ENCODE peak calls at places on chromosomes 13 and 19, in ten cellular contexts. C is activated CD4-positive, alpha-beta T cell treated with anti-CD3 and anti-CD28 coated beads for 24 hours; R is KBM-7; B is right cardiac atrium; A is Caki2; W is PC-9; U is A172; P is hepatic stellate cell; N is cardiac muscle cell; K is naive thymus-derived CD8-positive, alpha-beta T cell. Z is an unnamed sample.

GRCh38 chr19:47272448-47273312 is 2.0 kb upstream of the INAFM1 start:
- DNase-seq in C (peak), R (no peak), B (peak), A (no peak), W (no peak), U (peak), P (peak), N (no peak), K (no peak), Z (peak)

GRCh38 chr13:90302113-90302512 is 1045.4 kb upstream of the MIR17HG start:
- DNase-seq in C (no peak), R (no peak), B (no peak), A (no peak), W (no peak), U (peak), P (no peak), N (no peak), K (no peak), Z (no peak)

GRCh38 chr13:35283856-35284255 is 192.6 kb downstream of the MAB21L1 start:
- DNase-seq in C (no peak), R (no peak), B (no peak), A (no peak), W (peak), U (no peak), P (no peak), N (no peak), K (no peak), Z (no peak)

GRCh38 chr19:38665219-38665931 is 17.9 kb downstream of the ACTN4 start:
- DNase-seq in C (no peak), R (no peak), B (no peak), A (no peak), W (no peak), U (no peak), P (no peak), N (no peak), K (no peak), Z (no peak)

GRCh38 chr13:45238945-45239795 is 38.3 kb upstream of the KCTD4 start:
- DNase-seq in C (no peak), R (no peak), B (no peak), A (no peak), W (no peak), U (no peak), P (peak), N (no peak), K (no peak), Z (no peak)

GRCh38 chr13:25170554-25171107 is 1.5 kb downstream of the AMER2 start:
- DNase-seq in C (peak), R (no peak), B (no peak), A (no peak), W (no peak), U (no peak), P (no peak), N (peak), K (peak), Z (no peak)

GRCh38 chr13:108212901-108213300 is 2.4 kb downstream of the LIG4 start:
- DNase-seq in C (no peak), R (no peak), B (no peak), A (no peak), W (no peak), U (no peak), P (no peak), N (no peak), K (no peak), Z (no peak)

GRCh38 chr13:51249254-51249653 is 27.1 kb downstream of the FAM124A start:
- DNase-seq in C (no peak), R (no peak), B (no peak), A (no peak), W (no peak), U (no peak), P (no peak), N (no peak), K (no peak), Z (no peak)

GRCh38 chr13:24927810-24928404 is 163.9 kb downstream of the RNF17 start:
- DNase-seq in C (no peak), R (no peak), B (no peak), A (no peak), W (no peak), U (no peak), P (no peak), N (no peak), K (no peak), Z (no peak)

GRCh38 chr19:35592226-35592625 is 6.3 kb downstream of the PMIS2 start:
- DNase-seq in C (no peak), R (peak), B (no peak), A (no peak), W (no peak), U (no peak), P (peak), N (peak), K (no peak), Z (no peak)

GRCh38 chr13:43567608-43568007 is 219.2 kb downstream of the ENOX1 start:
- DNase-seq in C (no peak), R (no peak), B (no peak), A (no peak), W (peak), U (no peak), P (no peak), N (no peak), K (no peak), Z (no peak)

GRCh38 chr19:57210381-57210780 is 19.1 kb downstream of the ZNF264 start:
- DNase-seq in C (no peak), R (no peak), B (no peak), A (no peak), W (no peak), U (no peak), P (no peak), N (no peak), K (no peak), Z (no peak)

GRCh38 chr13:35908221-35908620 is 223.0 kb downstream of the DCLK1 start:
- DNase-seq in C (no peak), R (no peak), B (no peak), A (no peak), W (no peak), U (no peak), P (no peak), N (no peak), K (no peak), Z (no peak)

GRCh38 chr19:46775642-46776258 is 12.6 kb downstream of the SLC1A5 start:
- DNase-seq in C (no peak), R (no peak), B (no peak), A (no peak), W (no peak), U (no peak), P (no peak), N (no peak), K (no peak), Z (no peak)

GRCh38 chr19:6475321-6476108 is 6.1 kb downstream of the DENND1C start:
- DNase-seq in C (no peak), R (no peak), B (no peak), A (no peak), W (no peak), U (no peak), P (no peak), N (peak), K (no peak), Z (no peak)

GRCh38 chr13:90414691-90415596 is 932.5 kb upstream of the MIR17HG start:
- DNase-seq in C (no peak), R (no peak), B (no peak), A (peak), W (no peak), U (peak), P (peak), N (no peak), K (no peak), Z (no peak)

GRCh38 chr19:31220540-31220939 is 128.7 kb downstream of the TSHZ3 start:
- DNase-seq in C (no peak), R (peak), B (no peak), A (peak), W (no peak), U (peak), P (no peak), N (peak), K (no peak), Z (no peak)

GRCh38 chr13:51808811-51809210 is 4.8 kb upstream of the DHRS12 start:
- DNase-seq in C (no peak), R (no peak), B (no peak), A (no peak), W (no peak), U (no peak), P (no peak), N (no peak), K (no peak), Z (no peak)

GRCh38 chr13:25778808-25779207 is 273.0 kb downstream of the SHISA2 start:
- DNase-seq in C (no peak), R (no peak), B (no peak), A (no peak), W (no peak), U (no peak), P (no peak), N (no peak), K (no peak), Z (no peak)

GRCh38 chr13:111423168-111423785 is 102.8 kb downstream of the TEX29 start:
- DNase-seq in C (no peak), R (no peak), B (no peak), A (peak), W (peak), U (peak), P (no peak), N (no peak), K (no peak), Z (no peak)

GRCh38 chr13:63696055-63696454 is 2280.4 kb upstream of the PCDH20 start:
- DNase-seq in C (no peak), R (no peak), B (no peak), A (no peak), W (no peak), U (peak), P (peak), N (no peak), K (no peak), Z (no peak)

GRCh38 chr19:4374451-4375163 is 25.7 kb downstream of the SH3GL1 start:
- DNase-seq in C (no peak), R (peak), B (peak), A (peak), W (peak), U (peak), P (peak), N (no peak), K (no peak), Z (no peak)

GRCh38 chr13:34522818-34523217 is 419.3 kb upstream of the NBEA start:
- DNase-seq in C (no peak), R (no peak), B (no peak), A (no peak), W (no peak), U (peak), P (no peak), N (no peak), K (no peak), Z (no peak)

GRCh38 chr13:20495087-20496023 is 30.3 kb downstream of the CRYL1 start:
- DNase-seq in C (peak), R (peak), B (peak), A (peak), W (peak), U (peak), P (peak), N (peak), K (peak), Z (peak)

GRCh38 chr19:45123440-45123850 is 30.5 kb downstream of the PPP1R37 start:
- DNase-seq in C (no peak), R (no peak), B (no peak), A (no peak), W (peak), U (no peak), P (no peak), N (no peak), K (no peak), Z (no peak)

GRCh38 chr19:18397242-18398202 is at the start of gene LRRC25:
- DNase-seq in C (no peak), R (peak), B (peak), A (no peak), W (no peak), U (no peak), P (no peak), N (peak), K (peak), Z (no peak)

GRCh38 chr13:49000247-49000646 is 24.5 kb downstream of the FNDC3A start:
- DNase-seq in C (no peak), R (no peak), B (no peak), A (no peak), W (no peak), U (no peak), P (no peak), N (no peak), K (no peak), Z (no peak)

GRCh38 chr13:39765801-39766463 is 110.5 kb downstream of the COG6 start:
- DNase-seq in C (no peak), R (no peak), B (peak), A (no peak), W (no peak), U (no peak), P (no peak), N (no peak), K (no peak), Z (no peak)